ENCODE peak calls at places on chromosomes 16 and 17, in ten cellular contexts. C is DMS153, O is globus pallidus, K is NCI-H1417 treated with DMSO at 0.1 percent for 48 hours, E is GM04504, Y is ovary, M is GM12878, A is HEK293T, H is RWPE1, B is AG09309. T is an unnamed sample.
A peak's percentile ranks its signal among the peaks of the same experiment; 100 is the strongest.

GRCh38 chr17:39863918-39864746 is at the start of gene IKZF3:
- DNase-seq in C (peak; percentile 75), O (peak; percentile 0), K (peak; percentile 54), E (no peak), Y (no peak), M (no peak), A (peak; percentile 37), H (peak; percentile 76), B (no peak), T (no peak)

GRCh38 chr16:51556694-51557327 is 405.7 kb upstream of the SALL1 start:
- DNase-seq in C (no peak), O (no peak), K (no peak), E (peak; percentile 92), Y (peak; percentile 43), M (no peak), A (peak; percentile 53), H (peak; percentile 78), B (peak; percentile 79), T (peak; percentile 77)

GRCh38 chr17:16945513-16946201 is 26.3 kb downstream of the TNFRSF13B start:
- DNase-seq in C (no peak), O (no peak), K (no peak), E (no peak), Y (no peak), M (no peak), A (peak; percentile 9), H (no peak), B (no peak), T (no peak)

GRCh38 chr17:59483860-59484259 is 81.5 kb upstream of the DHX40 start:
- DNase-seq in C (no peak), O (no peak), K (no peak), E (no peak), Y (no peak), M (no peak), A (no peak), H (no peak), B (no peak), T (no peak)

GRCh38 chr17:29711588-29712385 is 89.1 kb upstream of the CORO6 start:
- DNase-seq in C (no peak), O (no peak), K (no peak), E (no peak), Y (no peak), M (no peak), A (no peak), H (no peak), B (no peak), T (no peak)

GRCh38 chr16:10168258-10168657 is 14.0 kb downstream of the GRIN2A start:
- DNase-seq in C (no peak), O (no peak), K (no peak), E (no peak), Y (no peak), M (no peak), A (no peak), H (no peak), B (no peak), T (no peak)

GRCh38 chr17:39553326-39553945 is 54.3 kb downstream of the NEUROD2 start:
- DNase-seq in C (no peak), O (no peak), K (no peak), E (no peak), Y (no peak), M (no peak), A (no peak), H (no peak), B (peak; percentile 13), T (no peak)

GRCh38 chr16:72013389-72013788 is 4.8 kb downstream of the DHODH start:
- DNase-seq in C (no peak), O (no peak), K (no peak), E (no peak), Y (peak; percentile 57), M (no peak), A (no peak), H (peak; percentile 82), B (no peak), T (no peak)

GRCh38 chr16:48503779-48504178 is 106.2 kb downstream of the N4BP1 start:
- DNase-seq in C (no peak), O (no peak), K (no peak), E (peak; percentile 74), Y (peak; percentile 76), M (no peak), A (no peak), H (no peak), B (peak; percentile 57), T (peak; percentile 82)

GRCh38 chr16:23650674-23651073 is 9.4 kb downstream of the DCTN5 start:
- DNase-seq in C (no peak), O (no peak), K (no peak), E (no peak), Y (no peak), M (no peak), A (no peak), H (no peak), B (no peak), T (no peak)

GRCh38 chr17:43834106-43834505 is 1.2 kb upstream of the MPP3 start:
- DNase-seq in C (no peak), O (no peak), K (no peak), E (peak; percentile 67), Y (no peak), M (no peak), A (no peak), H (no peak), B (peak; percentile 34), T (no peak)

GRCh38 chr16:57794849-57795430 is 7.4 kb downstream of the KIFC3 start:
- DNase-seq in C (no peak), O (no peak), K (no peak), E (no peak), Y (no peak), M (no peak), A (no peak), H (no peak), B (no peak), T (no peak)

GRCh38 chr17:3843935-3844516 is 2.0 kb downstream of the NCBP3 start:
- DNase-seq in C (no peak), O (no peak), K (no peak), E (no peak), Y (no peak), M (no peak), A (peak; percentile 68), H (peak; percentile 38), B (no peak), T (no peak)

GRCh38 chr16:22235839-22236745 is 30.0 kb downstream of the EEF2K start:
- DNase-seq in C (no peak), O (no peak), K (no peak), E (no peak), Y (no peak), M (no peak), A (no peak), H (no peak), B (no peak), T (no peak)

GRCh38 chr17:49016775-49017463 is 19.7 kb downstream of the IGF2BP1 start:
- DNase-seq in C (no peak), O (no peak), K (no peak), E (peak; percentile 55), Y (no peak), M (no peak), A (no peak), H (peak; percentile 94), B (no peak), T (peak; percentile 44)

GRCh38 chr17:45031231-45032149 is 19.9 kb downstream of the DCAKD start:
- DNase-seq in C (no peak), O (no peak), K (no peak), E (no peak), Y (no peak), M (no peak), A (no peak), H (no peak), B (no peak), T (no peak)

GRCh38 chr17:40953876-40954275 is 12.9 kb downstream of the KRT39 start:
- DNase-seq in C (no peak), O (no peak), K (no peak), E (peak; percentile 51), Y (no peak), M (no peak), A (no peak), H (peak; percentile 85), B (peak; percentile 95), T (peak; percentile 65)

GRCh38 chr17:40318835-40319332 is 9.9 kb downstream of the RARA start:
- DNase-seq in C (no peak), O (no peak), K (no peak), E (no peak), Y (peak; percentile 42), M (no peak), A (no peak), H (no peak), B (no peak), T (no peak)

GRCh38 chr16:58049697-58050185 is 24.2 kb downstream of the MMP15 start:
- DNase-seq in C (no peak), O (no peak), K (no peak), E (no peak), Y (no peak), M (no peak), A (no peak), H (no peak), B (no peak), T (no peak)

GRCh38 chr17:8326591-8327583 is 12.8 kb upstream of the ODF4 start:
- DNase-seq in C (no peak), O (peak; percentile 11), K (no peak), E (peak; percentile 7), Y (no peak), M (no peak), A (no peak), H (no peak), B (no peak), T (no peak)

GRCh38 chr16:85330694-85331188 is 218.5 kb upstream of the CIBAR2 start:
- DNase-seq in C (peak; percentile 58), O (no peak), K (no peak), E (peak; percentile 81), Y (no peak), M (no peak), A (peak; percentile 81), H (peak; percentile 61), B (peak; percentile 81), T (peak; percentile 62)

GRCh38 chr17:39164675-39165143 is 1.3 kb downstream of the ARL5C start:
- DNase-seq in C (peak; percentile 32), O (peak; percentile 69), K (no peak), E (peak; percentile 83), Y (peak; percentile 83), M (peak; percentile 53), A (peak; percentile 80), H (peak; percentile 91), B (peak; percentile 72), T (peak; percentile 76)

GRCh38 chr16:83125999-83126568 is 499.3 kb downstream of the CDH13 start:
- DNase-seq in C (no peak), O (no peak), K (no peak), E (no peak), Y (no peak), M (no peak), A (no peak), H (no peak), B (no peak), T (no peak)

GRCh38 chr17:39999067-39999466 is 16.2 kb upstream of the CSF3 start:
- DNase-seq in C (no peak), O (no peak), K (no peak), E (no peak), Y (no peak), M (no peak), A (no peak), H (no peak), B (no peak), T (no peak)

GRCh38 chr16:29876578-29877249 is 13.7 kb upstream of the CDIPT start:
- DNase-seq in C (no peak), O (no peak), K (no peak), E (no peak), Y (no peak), M (no peak), A (no peak), H (no peak), B (no peak), T (no peak)

GRCh38 chr17:52465407-52465806 is 306.9 kb upstream of the CA10 start:
- DNase-seq in C (no peak), O (no peak), K (no peak), E (no peak), Y (no peak), M (no peak), A (no peak), H (no peak), B (no peak), T (no peak)

GRCh38 chr17:31373150-31374082 is 18.1 kb upstream of the RAB11FIP4 start:
- DNase-seq in C (peak; percentile 10), O (peak; percentile 89), K (no peak), E (peak; percentile 32), Y (no peak), M (peak; percentile 31), A (no peak), H (peak; percentile 26), B (peak; percentile 32), T (peak; percentile 23)

GRCh38 chr17:39722965-39723848 is 7.1 kb downstream of the MIEN1 start:
- DNase-seq in C (no peak), O (no peak), K (no peak), E (no peak), Y (no peak), M (no peak), A (no peak), H (no peak), B (no peak), T (no peak)

T was measured in AG04450.